ENCODE peak calls at places on chromosomes 16 and 17, in five cellular contexts. F, W, C, X and A are unnamed samples.

GRCh38 chr17:44279586-44280344 is 11.8 kb upstream of the SLC4A1 start:
- DNase-seq in F (no peak), C (peak; percentile 52), X (no peak), W (peak; percentile 32), A (no peak)

GRCh38 chr16:23952128-23953041 is 116.6 kb downstream of the PRKCB start:
- DNase-seq in C (no peak), F (no peak), W (peak; percentile 80), X (no peak), A (no peak)

GRCh38 chr17:57086069-57086930 is 1.3 kb downstream of the AKAP1 start:
- DNase-seq in F (no peak), C (peak; percentile 38), W (no peak), X (peak; percentile 33), A (no peak)

GRCh38 chr17:66654764-66655163 is 180.2 kb upstream of the CACNG5 start:
- DNase-seq in C (peak; percentile 66), W (no peak), X (no peak), F (no peak), A (no peak)

GRCh38 chr16:84595052-84595481 is 22.8 kb downstream of the COTL1 start:
- DNase-seq in X (no peak), F (no peak), C (no peak), W (no peak), A (no peak)

GRCh38 chr17:28613916-28614315 is at the start of gene RSKR:
- DNase-seq in X (no peak), C (no peak), F (no peak), W (no peak), A (no peak)

GRCh38 chr16:35210681-35211433 is 1751.4 kb downstream of the TP53TG3F start:
- DNase-seq in F (no peak), C (no peak), W (no peak), X (no peak), A (no peak)

GRCh38 chr16:60771138-60771537 is 1265.1 kb downstream of the CDH8 start:
- DNase-seq in C (no peak), F (no peak), X (no peak), W (peak; percentile 5), A (no peak)

GRCh38 chr16:56990407-56991286 is 1.3 kb downstream of the NLRC5 start:
- DNase-seq in C (no peak), F (no peak), W (no peak), X (no peak), A (no peak)

GRCh38 chr16:2043980-2044451 is 3.6 kb downstream of the NTHL1 start:
- DNase-seq in C (no peak), X (peak; percentile 34), F (no peak), W (no peak), A (no peak)

GRCh38 chr16:10879681-10880589 is 2.9 kb downstream of the CIITA start:
- DNase-seq in C (no peak), W (no peak), X (no peak), F (no peak), A (no peak)

GRCh38 chr17:3575506-3575905 is 17.9 kb upstream of the TRPV3 start:
- DNase-seq in F (no peak), W (no peak), C (peak; percentile 96), X (no peak), A (no peak)

GRCh38 chr17:3740611-3741073 is 16.9 kb downstream of the HASPIN start:
- DNase-seq in X (no peak), C (no peak), F (no peak), W (peak; percentile 23), A (no peak)

GRCh38 chr16:25264599-25264998 is 7.0 kb upstream of the ZKSCAN2 start:
- DNase-seq in F (no peak), W (no peak), C (no peak), X (no peak), A (no peak)

GRCh38 chr16:2879854-2880508 is 3.0 kb upstream of the FLYWCH2 start:
- DNase-seq in W (no peak), C (no peak), X (no peak), F (no peak), A (no peak)

GRCh38 chr17:40323731-40324650 is 15.0 kb downstream of the RARA start:
- DNase-seq in X (no peak), F (no peak), C (no peak), W (no peak), A (no peak)

GRCh38 chr16:84703671-84704070 is 3.9 kb downstream of the USP10 start:
- DNase-seq in F (no peak), C (no peak), W (no peak), X (no peak), A (no peak)

GRCh38 chr17:75920045-75920560 is 15.4 kb upstream of the MRPL38 start:
- DNase-seq in F (no peak), W (no peak), C (no peak), X (peak; percentile 89), A (no peak)

GRCh38 chr16:84876873-84877606 is 57.3 kb downstream of the CRISPLD2 start:
- DNase-seq in C (no peak), F (no peak), X (no peak), W (no peak), A (no peak)

GRCh38 chr16:80948886-80949502 is 57.7 kb downstream of the CMC2 start:
- DNase-seq in F (peak; percentile 55), C (no peak), W (peak; percentile 7), X (no peak), A (peak; percentile 35)

GRCh38 chr17:41976142-41976768 is 9.7 kb downstream of the CNP start:
- DNase-seq in F (no peak), X (no peak), C (no peak), W (no peak), A (peak; percentile 67)